ENCODE peak calls at places on chromosome 17, in ten cellular contexts. A is stimulated activated CD8-positive, alpha-beta memory T cell treated with anti-CD3 and anti-CD28 coated beads, Interleukin-7, amount 100 ng/mL, for 1 hour; O is retina; Y is SHP77; C is cardiac fibroblast; Z is nephron progenitor cell; D is astrocyte of the spinal cord; U is stimulated activated CD4-positive, alpha-beta T cell treated with anti-CD3 and anti-CD28 coated beads, TNF-alpha, amount 100 ng/mL, for 24 hours; N is non-pigmented ciliary epithelial cell; J is right cardiac atrium. G is an unnamed sample.

GRCh38 chr17:13721705-13722104 is 120.0 kb upstream of the HS3ST3A1 start:
- DNase-seq in A (no peak), O (no peak), Y (no peak), C (no peak), Z (no peak), D (no peak), U (no peak), N (no peak), J (no peak), G (no peak)

GRCh38 chr17:78933025-78933958 is 8.1 kb upstream of the TIMP2 start:
- DNase-seq in A (no peak), O (no peak), Y (peak; percentile 82), C (peak; percentile 96), Z (no peak), D (peak; percentile 97), U (peak; percentile 34), N (peak; percentile 96), J (peak; percentile 76), G (peak; percentile 75)

GRCh38 chr17:8799001-8799850 is at the start of gene MFSD6L:
- DNase-seq in A (no peak), O (no peak), Y (no peak), C (peak; percentile 5), Z (peak; percentile 34), D (no peak), U (no peak), N (no peak), J (no peak), G (no peak)

GRCh38 chr17:81085420-81085911 is 50.5 kb downstream of the BAIAP2 start:
- DNase-seq in A (no peak), O (no peak), Y (no peak), C (no peak), Z (no peak), D (no peak), U (no peak), N (no peak), J (no peak), G (no peak)

GRCh38 chr17:9389116-9389515 is 186.5 kb downstream of the STX8 start:
- DNase-seq in A (no peak), O (no peak), Y (no peak), C (peak; percentile 60), Z (no peak), D (peak; percentile 77), U (no peak), N (peak; percentile 90), J (no peak), G (no peak)

GRCh38 chr17:6402258-6402657 is 32.7 kb downstream of the AIPL1 start:
- DNase-seq in A (no peak), O (no peak), Y (no peak), C (no peak), Z (no peak), D (no peak), U (no peak), N (no peak), J (no peak), G (no peak)

GRCh38 chr17:78197147-78197830 is 10.1 kb downstream of the AFMID start:
- DNase-seq in A (no peak), O (peak; percentile 68), Y (no peak), C (no peak), Z (no peak), D (peak; percentile 30), U (no peak), N (no peak), J (peak; percentile 60), G (no peak)

GRCh38 chr17:80446645-80447405 is 29.6 kb downstream of the NPTX1 start:
- DNase-seq in A (no peak), O (no peak), Y (no peak), C (no peak), Z (no peak), D (no peak), U (no peak), N (no peak), J (peak; percentile 13), G (no peak)